ENCODE peak calls at places on chromosomes 2 and 18, in six cellular contexts. One of them, this sample, is unnamed.
A peak's percentile ranks its signal among the peaks of the same experiment; 100 is the strongest.

GRCh38 chr2:231720971-231721640 is 12.8 kb downstream of the PTMA start:
- DNase-seq in RWPE2: no peak
- DNase-seq in kidney: no peak
- DNase-seq in tibial artery: no peak
- DNase-seq in left lung: no peak
- DNase-seq in stomach: no peak
- DNase-seq in this sample: peak; percentile 75

GRCh38 chr18:58892536-58892935 is 27.9 kb downstream of the ZNF532 start:
- DNase-seq in RWPE2: no peak
- DNase-seq in stomach: no peak
- DNase-seq in tibial artery: no peak
- DNase-seq in kidney: no peak
- DNase-seq in left lung: no peak
- DNase-seq in this sample: no peak

GRCh38 chr2:142052220-142052863 is 78.5 kb downstream of the LRP1B start:
- DNase-seq in stomach: no peak
- DNase-seq in RWPE2: no peak
- DNase-seq in tibial artery: no peak
- DNase-seq in kidney: no peak
- DNase-seq in left lung: no peak
- DNase-seq in this sample: no peak

GRCh38 chr2:28869494-28870145 is 489 bp downstream of the TRMT61B start:
- DNase-seq in left lung: peak; percentile 83
- DNase-seq in stomach: no peak
- DNase-seq in RWPE2: no peak
- DNase-seq in kidney: peak; percentile 77
- DNase-seq in tibial artery: no peak
- DNase-seq in this sample: peak; percentile 66

GRCh38 chr18:44609210-44609941 is 71.3 kb upstream of the SETBP1 start:
- DNase-seq in RWPE2: no peak
- DNase-seq in kidney: no peak
- DNase-seq in left lung: no peak
- DNase-seq in stomach: no peak
- DNase-seq in tibial artery: no peak
- DNase-seq in this sample: no peak

GRCh38 chr2:109242654-109243331 is 113.8 kb downstream of the SH3RF3 start:
- DNase-seq in tibial artery: no peak
- DNase-seq in kidney: no peak
- DNase-seq in RWPE2: no peak
- DNase-seq in left lung: no peak
- DNase-seq in stomach: no peak
- DNase-seq in this sample: peak; percentile 82

GRCh38 chr2:82525744-82526143 is 1933.3 kb downstream of the SUCLG1 start:
- DNase-seq in stomach: no peak
- DNase-seq in RWPE2: no peak
- DNase-seq in left lung: no peak
- DNase-seq in tibial artery: no peak
- DNase-seq in kidney: no peak
- DNase-seq in this sample: no peak

GRCh38 chr18:13826209-13826608 is 2.3 kb downstream of the MC5R start:
- DNase-seq in left lung: peak; percentile 78
- DNase-seq in stomach: no peak
- DNase-seq in tibial artery: no peak
- DNase-seq in RWPE2: no peak
- DNase-seq in kidney: no peak
- DNase-seq in this sample: no peak

GRCh38 chr2:122451040-122451439 is 695.6 kb downstream of the TSN start:
- DNase-seq in left lung: no peak
- DNase-seq in RWPE2: no peak
- DNase-seq in stomach: no peak
- DNase-seq in tibial artery: no peak
- DNase-seq in kidney: no peak
- DNase-seq in this sample: no peak

GRCh38 chr18:10402876-10403559 is 51.4 kb upstream of the APCDD1 start:
- DNase-seq in RWPE2: no peak
- DNase-seq in tibial artery: no peak
- DNase-seq in left lung: no peak
- DNase-seq in stomach: no peak
- DNase-seq in kidney: no peak
- DNase-seq in this sample: no peak

GRCh38 chr2:172442072-172442895 is 14.9 kb downstream of the ITGA6 start:
- DNase-seq in RWPE2: peak; percentile 99
- DNase-seq in left lung: no peak
- DNase-seq in kidney: peak; percentile 87
- DNase-seq in stomach: peak; percentile 81
- DNase-seq in tibial artery: no peak
- DNase-seq in this sample: peak; percentile 69

GRCh38 chr2:197576631-197577030 is 60.8 kb downstream of the MOB4 start:
- DNase-seq in RWPE2: no peak
- DNase-seq in tibial artery: no peak
- DNase-seq in kidney: no peak
- DNase-seq in stomach: no peak
- DNase-seq in left lung: no peak
- DNase-seq in this sample: peak; percentile 23

GRCh38 chr18:36697905-36698304 is 130.9 kb downstream of the TPGS2 start:
- DNase-seq in stomach: no peak
- DNase-seq in tibial artery: no peak
- DNase-seq in kidney: no peak
- DNase-seq in RWPE2: no peak
- DNase-seq in left lung: no peak
- DNase-seq in this sample: no peak

GRCh38 chr2:185643434-185643833 is 95.2 kb upstream of the FSIP2 start:
- DNase-seq in kidney: no peak
- DNase-seq in RWPE2: no peak
- DNase-seq in tibial artery: no peak
- DNase-seq in stomach: no peak
- DNase-seq in left lung: no peak
- DNase-seq in this sample: no peak

GRCh38 chr18:50013363-50014138 is 181.4 kb downstream of the MYO5B start:
- DNase-seq in tibial artery: no peak
- DNase-seq in kidney: no peak
- DNase-seq in RWPE2: no peak
- DNase-seq in left lung: no peak
- DNase-seq in stomach: no peak
- DNase-seq in this sample: no peak

GRCh38 chr2:32009479-32010256 is 1.1 kb downstream of the MEMO1 start:
- DNase-seq in stomach: peak; percentile 33
- DNase-seq in left lung: peak; percentile 92
- DNase-seq in RWPE2: no peak
- DNase-seq in tibial artery: peak; percentile 73
- DNase-seq in kidney: peak; percentile 85
- DNase-seq in this sample: peak; percentile 86

GRCh38 chr2:190119257-190119656 is 56.7 kb upstream of the MSTN start:
- DNase-seq in RWPE2: no peak
- DNase-seq in kidney: no peak
- DNase-seq in left lung: no peak
- DNase-seq in tibial artery: peak; percentile 64
- DNase-seq in stomach: no peak
- DNase-seq in this sample: no peak

DNA sequence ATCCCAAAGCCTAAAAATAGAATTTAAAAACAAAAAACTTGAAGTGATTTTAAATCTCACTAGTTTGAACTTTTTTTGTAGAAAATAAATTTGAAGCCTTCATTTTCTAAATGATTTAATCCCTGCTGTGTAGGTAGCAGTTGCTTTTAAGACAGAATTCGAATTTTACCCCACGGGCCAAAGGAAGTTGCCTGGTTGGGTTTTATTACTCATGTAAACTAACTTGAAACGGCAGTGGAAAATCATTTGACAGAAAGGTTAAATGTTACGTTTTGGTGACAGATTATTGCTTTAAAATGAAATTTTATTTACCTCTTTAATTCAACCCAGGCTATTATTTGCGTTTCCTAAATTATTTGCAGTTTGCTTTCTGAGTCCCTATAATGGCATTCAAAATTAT is 2.0 kb downstream of the MAPRE2 start:
- DNase-seq in RWPE2: no peak
- DNase-seq in tibial artery: no peak
- DNase-seq in stomach: no peak
- DNase-seq in left lung: no peak
- DNase-seq in kidney: no peak
- DNase-seq in this sample: no peak
- H3K4me3 ChIP-seq in RWPE2: no peak overlapping the region
- H3K4me3 ChIP-seq in tibial artery: peak overlapping the region; percentile 84
- H3K4me3 ChIP-seq in stomach: peak overlapping the region; percentile 62
- H3K4me3 ChIP-seq in left lung: no peak overlapping the region
- H3K4me3 ChIP-seq in kidney: peak overlapping the region; percentile 94
- H3K4me3 ChIP-seq in this sample: no peak overlapping the region

GRCh38 chr2:36963734-36964133 is 2.6 kb downstream of the STRN start:
- DNase-seq in kidney: no peak
- DNase-seq in RWPE2: no peak
- DNase-seq in tibial artery: no peak
- DNase-seq in left lung: no peak
- DNase-seq in stomach: no peak
- DNase-seq in this sample: no peak

GRCh38 chr2:36964496-36965058 is 1.8 kb downstream of the STRN start:
- DNase-seq in kidney: no peak
- DNase-seq in stomach: no peak
- DNase-seq in RWPE2: no peak
- DNase-seq in tibial artery: no peak
- DNase-seq in left lung: no peak
- DNase-seq in this sample: no peak

GRCh38 chr2:36965196-36965595 is 1.1 kb downstream of the STRN start:
- DNase-seq in RWPE2: no peak
- DNase-seq in stomach: no peak
- DNase-seq in kidney: no peak
- DNase-seq in tibial artery: no peak
- DNase-seq in left lung: no peak
- DNase-seq in this sample: no peak

GRCh38 chr2:36960773-36961172 is 5.6 kb downstream of the STRN start:
- DNase-seq in RWPE2: no peak
- DNase-seq in stomach: no peak
- DNase-seq in kidney: no peak
- DNase-seq in left lung: no peak
- DNase-seq in tibial artery: no peak
- DNase-seq in this sample: no peak

GRCh38 chr2:36963106-36963505 is 3.2 kb downstream of the STRN start:
- DNase-seq in left lung: no peak
- DNase-seq in stomach: no peak
- DNase-seq in RWPE2: no peak
- DNase-seq in kidney: no peak
- DNase-seq in tibial artery: no peak
- DNase-seq in this sample: no peak
- H3K4me3 ChIP-seq in left lung: no peak overlapping the region
- H3K4me3 ChIP-seq in stomach: no peak overlapping the region
- H3K4me3 ChIP-seq in RWPE2: no peak overlapping the region
- H3K4me3 ChIP-seq in kidney: no peak overlapping the region
- H3K4me3 ChIP-seq in tibial artery: no peak overlapping the region
- H3K4me3 ChIP-seq in this sample: no peak overlapping the region

GRCh38 chr18:23864620-23865019 is 149.9 kb upstream of the TTC39C start:
- DNase-seq in RWPE2: no peak
- DNase-seq in tibial artery: no peak
- DNase-seq in stomach: no peak
- DNase-seq in kidney: no peak
- DNase-seq in left lung: no peak
- DNase-seq in this sample: no peak
- H3K4me3 ChIP-seq in RWPE2: no peak overlapping the region
- H3K4me3 ChIP-seq in tibial artery: no peak overlapping the region
- H3K4me3 ChIP-seq in stomach: no peak overlapping the region
- H3K4me3 ChIP-seq in kidney: no peak overlapping the region
- H3K4me3 ChIP-seq in left lung: no peak overlapping the region
- H3K4me3 ChIP-seq in this sample: no peak overlapping the region

GRCh38 chr18:48326901-48327675 is 82.1 kb downstream of the ZBTB7C start:
- DNase-seq in stomach: no peak
- DNase-seq in kidney: no peak
- DNase-seq in left lung: no peak
- DNase-seq in RWPE2: no peak
- DNase-seq in tibial artery: peak; percentile 74
- DNase-seq in this sample: no peak

GRCh38 chr18:48324651-48325050 is 84.5 kb downstream of the ZBTB7C start:
- DNase-seq in kidney: peak; percentile 43
- DNase-seq in stomach: no peak
- DNase-seq in tibial artery: no peak
- DNase-seq in RWPE2: peak; percentile 75
- DNase-seq in left lung: no peak
- DNase-seq in this sample: no peak

GRCh38 chr18:48330016-48330991 is 78.9 kb downstream of the ZBTB7C start:
- DNase-seq in RWPE2: no peak
- DNase-seq in left lung: no peak
- DNase-seq in tibial artery: no peak
- DNase-seq in kidney: no peak
- DNase-seq in stomach: no peak
- DNase-seq in this sample: no peak

GRCh38 chr18:48325115-48325670 is 84.0 kb downstream of the ZBTB7C start:
- DNase-seq in stomach: no peak
- DNase-seq in kidney: no peak
- DNase-seq in left lung: no peak
- DNase-seq in RWPE2: no peak
- DNase-seq in tibial artery: no peak
- DNase-seq in this sample: no peak

DNA sequence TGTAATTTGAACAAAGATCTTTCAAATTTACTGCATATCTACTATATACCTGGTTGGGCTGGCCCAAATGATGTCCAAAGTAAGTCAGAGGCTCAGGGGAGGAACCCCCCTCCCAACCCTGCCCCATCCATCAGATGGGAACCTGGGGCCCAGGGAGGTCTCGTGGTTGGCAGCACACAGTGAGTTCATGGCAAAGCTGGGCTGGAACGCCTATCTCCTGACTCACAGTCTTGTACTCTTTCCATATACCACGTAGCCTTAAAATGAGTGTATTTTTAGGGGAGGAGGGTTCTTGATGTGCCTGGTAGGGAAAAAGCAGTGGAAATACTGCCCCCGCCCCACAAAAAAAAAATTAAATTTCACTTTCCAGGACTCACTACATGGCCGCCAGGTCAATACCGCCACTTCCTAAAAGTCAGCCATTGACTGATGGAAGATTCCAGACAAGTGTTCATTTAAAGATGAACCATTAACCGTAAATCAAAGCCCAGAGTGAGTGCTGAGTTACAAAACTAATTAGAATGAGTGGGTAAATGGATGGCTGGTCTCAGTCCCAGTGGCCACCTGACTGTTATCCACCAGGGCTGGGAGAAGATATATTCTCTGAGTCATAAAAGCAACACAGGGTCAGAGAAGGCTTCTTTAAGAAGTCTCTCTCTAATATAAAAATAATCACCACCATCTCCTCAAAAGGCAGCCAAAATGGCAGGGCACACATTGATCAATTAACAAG is 80.5 kb downstream of the ZBTB7C start:
- DNase-seq in tibial artery: no peak
- DNase-seq in RWPE2: no peak
- DNase-seq in stomach: no peak
- DNase-seq in kidney: no peak
- DNase-seq in left lung: no peak
- DNase-seq in this sample: no peak
- H3K4me3 ChIP-seq in tibial artery: no peak overlapping the region
- H3K4me3 ChIP-seq in RWPE2: no peak overlapping the region
- H3K4me3 ChIP-seq in stomach: no peak overlapping the region
- H3K4me3 ChIP-seq in kidney: no peak overlapping the region
- H3K4me3 ChIP-seq in left lung: no peak overlapping the region
- H3K4me3 ChIP-seq in this sample: no peak overlapping the region

GRCh38 chr18:48932822-48933510 is 17.8 kb downstream of the SMAD7 start:
- DNase-seq in RWPE2: no peak
- DNase-seq in stomach: no peak
- DNase-seq in kidney: no peak
- DNase-seq in tibial artery: peak; percentile 75
- DNase-seq in left lung: no peak
- DNase-seq in this sample: no peak
- H3K4me3 ChIP-seq in RWPE2: no peak overlapping the region
- H3K4me3 ChIP-seq in stomach: peak overlapping the region; percentile 7
- H3K4me3 ChIP-seq in kidney: peak overlapping the region; percentile 7
- H3K4me3 ChIP-seq in tibial artery: peak overlapping the region; percentile 37
- H3K4me3 ChIP-seq in left lung: no peak overlapping the region
- H3K4me3 ChIP-seq in this sample: no peak overlapping the region

This sample was measured in lower leg skin.